ENCODE peak calls at places on chromosomes 12 and 14, in four cellular contexts. G is A549, R is HepG2, B is GM12878. I is an unnamed sample.

GRCh38 chr12:12091977-12092663 is 21.4 kb downstream of the BCL2L14 start:
- DNase-seq in G (no peak), R (peak; percentile 14), B (no peak), I (no peak)

GRCh38 chr14:101827286-101827685 is 65.8 kb downstream of the PPP2R5C start:
- DNase-seq in G (no peak), R (no peak), B (no peak), I (no peak)

GRCh38 chr12:50985322-50985721 is 33.0 kb downstream of the HIGD1C start:
- DNase-seq in G (no peak), R (peak; percentile 25), B (no peak), I (no peak)

GRCh38 chr14:105857223-105857815 is 330.9 kb downstream of the TMEM121 start:
- DNase-seq in G (no peak), R (no peak), B (no peak), I (no peak)

GRCh38 chr14:72913809-72914208 is 12.5 kb upstream of the DCAF4 start:
- DNase-seq in G (no peak), R (no peak), B (no peak), I (no peak)

GRCh38 chr12:19893514-19893913 is 454.2 kb downstream of the AEBP2 start:
- DNase-seq in G (peak; percentile 32), R (no peak), B (no peak), I (no peak)

GRCh38 chr14:101591121-101591520 is 29.8 kb downstream of the DIO3 start:
- DNase-seq in G (no peak), R (no peak), B (no peak), I (no peak)

GRCh38 chr12:115079760-115080159 is 395.8 kb upstream of the TBX3 start:
- DNase-seq in G (no peak), R (no peak), B (no peak), I (no peak)

GRCh38 chr12:20356048-20356447 is 12.3 kb upstream of the PDE3A start:
- DNase-seq in G (no peak), R (no peak), B (no peak), I (no peak)

GRCh38 chr12:123748171-123748570 is 13.9 kb upstream of the DNAH10 start:
- DNase-seq in G (no peak), R (no peak), B (no peak), I (no peak)

GRCh38 chr14:23430733-23431105 is 4.7 kb downstream of the MYH7 start:
- DNase-seq in G (no peak), R (no peak), B (no peak), I (no peak)

GRCh38 chr12:69511469-69511868 is 41.3 kb downstream of the FRS2 start:
- DNase-seq in G (no peak), R (no peak), B (no peak), I (no peak)

GRCh38 chr14:69658664-69659261 is 47.4 kb downstream of the SUSD6 start:
- DNase-seq in G (no peak), R (peak; percentile 64), B (no peak), I (peak; percentile 57)

GRCh38 chr14:36901846-36902245 is 240.2 kb downstream of the PAX9 start:
- DNase-seq in G (no peak), R (no peak), B (no peak), I (no peak)

GRCh38 chr12:65823481-65824313 is 586 bp upstream of the HMGA2 start:
- DNase-seq in G (peak; percentile 76), R (peak; percentile 76), B (no peak), I (no peak)

GRCh38 chr14:68279777-68280233 is 460.2 kb downstream of the RAD51B start:
- DNase-seq in G (no peak), R (no peak), B (peak; percentile 97), I (no peak)

GRCh38 chr12:66141299-66141698 is 10.7 kb upstream of the LLPH start:
- DNase-seq in G (no peak), R (no peak), B (no peak), I (no peak)

GRCh38 chr12:5965950-5966383 is 20.9 kb upstream of the ANO2 start:
- DNase-seq in G (peak; percentile 63), R (peak; percentile 28), B (no peak), I (peak; percentile 53)

GRCh38 chr12:72368719-72369505 is 96.7 kb downstream of the TRHDE start:
- DNase-seq in G (no peak), R (peak; percentile 0), B (no peak), I (no peak)

GRCh38 chr14:99041820-99042174 is 230.2 kb downstream of the BCL11B start:
- DNase-seq in G (no peak), R (no peak), B (no peak), I (no peak)

GRCh38 chr12:6444704-6445688 is at the start of gene CD27:
- DNase-seq in G (no peak), R (no peak), B (no peak), I (no peak)

GRCh38 chr14:96739511-96739910 is 57.7 kb upstream of the VRK1 start:
- DNase-seq in G (no peak), R (no peak), B (no peak), I (no peak)

GRCh38 chr14:72830356-72830755 is 63.5 kb downstream of the DPF3 start:
- DNase-seq in G (no peak), R (no peak), B (no peak), I (no peak)

DNA sequence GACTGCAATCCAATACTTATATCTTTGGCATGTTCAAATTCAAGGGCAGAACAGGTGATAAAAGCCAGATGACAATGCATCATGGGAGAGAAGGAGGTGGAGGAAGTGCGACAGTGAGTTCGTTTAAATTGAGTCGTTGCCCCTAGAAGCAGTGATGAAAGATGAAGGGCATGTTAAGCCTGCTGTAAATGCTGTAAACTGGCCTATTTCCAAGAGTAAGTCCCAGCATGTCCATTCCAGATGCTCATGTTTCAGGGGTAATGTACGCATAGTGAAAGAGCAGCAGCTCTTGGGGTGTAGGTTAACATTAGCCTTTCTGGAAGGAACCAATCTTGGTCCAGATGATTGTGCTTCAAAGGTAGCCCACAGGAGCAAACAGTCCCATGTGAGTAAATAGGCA is 97.1 kb downstream of the C2CD5 start:
- DNase-seq in G (no peak), R (no peak), B (no peak), I (no peak)
- TF ChIP-seq SMC3 in G (no peak), R (no peak), B (no peak), I (no peak)

DNA sequence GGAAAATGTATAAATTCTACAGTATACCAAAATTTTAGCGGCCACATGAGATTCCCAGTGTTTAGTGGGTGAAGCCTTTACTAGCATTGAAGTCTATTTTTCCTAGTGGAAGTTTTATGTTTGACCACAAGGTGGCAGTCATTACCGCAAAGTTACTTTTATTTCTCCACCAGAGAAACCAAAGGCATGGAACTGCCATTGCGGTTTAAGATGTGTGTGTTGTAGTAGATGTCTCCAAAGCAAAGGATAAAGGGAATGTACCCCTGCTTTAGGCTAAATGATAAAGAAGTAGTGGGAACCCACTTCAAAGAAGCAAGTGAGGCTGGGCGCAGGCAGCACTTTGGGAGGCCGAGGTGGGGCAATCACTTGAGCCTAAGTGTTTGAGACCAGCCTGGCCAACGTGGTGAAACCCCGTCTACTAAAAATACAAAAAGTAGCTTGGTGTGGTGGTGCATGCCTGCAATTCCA is 140.5 kb downstream of the PRKCH start:
- DNase-seq in G (peak; percentile 72), R (peak; percentile 68), B (no peak), I (peak; percentile 51)
- TF ChIP-seq ESRRA in G (no peak), R (no peak), B (no peak), I (peak; percentile 88)

DNA sequence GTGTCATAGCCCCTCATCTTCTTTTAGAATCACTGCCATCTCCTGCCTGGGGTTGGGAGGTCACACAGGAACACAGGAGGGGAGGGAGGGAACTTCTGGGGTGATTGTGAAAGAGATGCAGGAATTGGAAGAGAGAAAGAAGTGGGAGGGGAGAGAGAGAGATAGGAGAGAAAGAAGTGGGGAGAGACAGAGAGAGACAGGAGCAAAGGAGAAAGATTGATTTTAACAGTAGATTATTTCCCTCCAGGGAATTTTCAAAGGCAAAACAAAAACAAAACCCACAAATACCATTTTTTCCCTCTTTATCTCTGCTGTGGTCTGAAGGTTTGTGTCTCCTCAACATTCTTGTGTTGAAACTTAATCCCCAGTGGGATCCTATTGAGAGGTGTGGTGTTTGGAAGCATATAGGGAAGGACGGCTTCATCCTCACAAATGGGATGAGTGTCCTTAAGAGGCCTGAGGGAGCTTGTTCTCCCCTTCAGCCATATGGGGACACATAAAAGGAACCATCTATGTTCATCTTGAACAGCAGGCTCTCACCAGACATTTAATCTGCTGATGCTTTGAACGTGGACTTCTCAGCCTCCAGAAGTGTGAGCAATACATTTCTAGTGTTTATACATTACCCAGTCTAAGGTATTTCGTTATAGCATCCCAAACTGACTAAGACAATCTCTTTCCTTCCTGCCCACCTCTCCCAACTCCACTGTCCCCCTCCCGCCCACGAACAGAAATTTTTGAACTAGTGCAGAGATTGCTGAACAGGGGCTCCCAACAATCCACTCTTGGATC is 134.9 kb upstream of the MAX start:
- DNase-seq in G (no peak), R (no peak), B (no peak), I (no peak)
- TF ChIP-seq SMC3 in G (no peak), R (no peak), B (no peak), I (no peak)

GRCh38 chr14:103503296-103503695 is 19.3 kb downstream of the CKB start:
- DNase-seq in G (no peak), R (no peak), B (no peak), I (no peak)
- TF ChIP-seq ESRRA in G (no peak), R (no peak), B (no peak), I (no peak)

I was measured in K562.